ENCODE peak calls at places on chromosomes 13 and 19, in nine cellular contexts. U is fibroblast of pulmonary artery, B is foreskin fibroblast, R is type B pancreatic cell, Z is A549, M is stomach, A is Calu3, F is thoracic aorta, G is AG09309. Q is an unnamed sample.
A peak's percentile ranks its signal among the peaks of the same experiment; 100 is the strongest.

GRCh38 chr13:33116321-33117010 is 100.2 kb downstream of the KL start:
- DNase-seq in G (no peak), A (no peak), U (no peak), Z (no peak), F (no peak), R (no peak), B (no peak), M (no peak), Q (no peak)

GRCh38 chr19:16193466-16193865 is 4.2 kb upstream of the AP1M1 start:
- DNase-seq in A (no peak), U (no peak), Z (no peak), G (no peak), R (no peak), F (no peak), B (no peak), M (peak; percentile 79), Q (no peak)

GRCh38 chr13:65653548-65654078 is 1576.5 kb downstream of the PCDH9 start:
- DNase-seq in B (no peak), F (no peak), A (no peak), M (no peak), U (no peak), R (no peak), G (no peak), Z (no peak), Q (no peak)

GRCh38 chr13:89812856-89813255 is 1534.6 kb upstream of the MIR17HG start:
- DNase-seq in F (no peak), U (no peak), Z (no peak), G (no peak), R (no peak), M (no peak), B (no peak), A (no peak), Q (no peak)

GRCh38 chr19:38869836-38870607 is 8.1 kb downstream of the RINL start:
- DNase-seq in G (no peak), R (peak; percentile 82), Z (peak; percentile 89), U (peak; percentile 62), A (no peak), B (peak; percentile 34), M (peak; percentile 95), F (no peak), Q (peak; percentile 73)

GRCh38 chr19:17553256-17553655 is 2.2 kb upstream of the COLGALT1 start:
- DNase-seq in F (no peak), U (peak; percentile 99), G (peak; percentile 84), M (no peak), Z (no peak), B (peak; percentile 91), R (no peak), A (no peak), Q (no peak)

GRCh38 chr19:29054886-29055675 is 157.9 kb downstream of the UQCRFS1 start:
- DNase-seq in U (no peak), Z (no peak), R (no peak), M (no peak), F (no peak), G (no peak), A (peak; percentile 34), B (no peak), Q (no peak)

GRCh38 chr19:32199501-32200040 is 145.8 kb upstream of the ZNF507 start:
- DNase-seq in G (no peak), M (no peak), U (no peak), F (no peak), B (no peak), A (no peak), R (peak; percentile 22), Z (no peak), Q (no peak)

GRCh38 chr19:49862411-49863253 is 4.7 kb downstream of the PNKP start:
- DNase-seq in Z (no peak), U (no peak), M (no peak), A (peak; percentile 25), B (no peak), G (no peak), F (no peak), R (no peak), Q (no peak)

GRCh38 chr19:46470376-46470775 is 987 bp downstream of the PNMA8A start:
- DNase-seq in U (no peak), Z (no peak), A (no peak), B (no peak), G (no peak), M (no peak), R (no peak), F (no peak), Q (no peak)

GRCh38 chr19:21463449-21464105 is 41.8 kb upstream of the ZNF429 start:
- DNase-seq in M (peak; percentile 41), U (no peak), R (peak; percentile 79), Z (no peak), F (no peak), G (no peak), B (no peak), A (no peak), Q (no peak)

GRCh38 chr19:14107581-14108461 is 9.7 kb downstream of the PRKACA start:
- DNase-seq in R (no peak), A (no peak), G (no peak), U (peak; percentile 82), M (no peak), Z (peak; percentile 52), F (no peak), B (no peak), Q (no peak)

GRCh38 chr19:17049711-17050280 is 23.2 kb upstream of the CPAMD8 start:
- DNase-seq in Z (peak; percentile 16), M (no peak), U (peak; percentile 58), A (no peak), G (peak; percentile 13), B (peak; percentile 40), R (no peak), F (no peak), Q (no peak)

GRCh38 chr19:10001899-10002298 is 8.4 kb downstream of the COL5A3 start:
- DNase-seq in F (no peak), B (no peak), Z (peak; percentile 59), A (peak; percentile 40), R (no peak), M (peak; percentile 67), U (peak; percentile 20), G (no peak), Q (no peak)

GRCh38 chr19:3837922-3838321 is 30.9 kb downstream of the ZFR2 start:
- DNase-seq in G (no peak), F (no peak), M (no peak), B (no peak), Z (no peak), R (no peak), A (no peak), U (no peak), Q (no peak)

GRCh38 chr19:45752639-45753038 is 16.4 kb downstream of the SIX5 start:
- DNase-seq in R (no peak), F (no peak), A (no peak), G (no peak), B (no peak), U (no peak), Z (no peak), M (no peak), Q (no peak)

GRCh38 chr13:47672982-47673670 is 327.9 kb downstream of the SUCLA2 start:
- DNase-seq in M (no peak), R (no peak), B (peak; percentile 77), U (peak; percentile 95), F (no peak), G (peak; percentile 96), A (no peak), Z (no peak), Q (no peak)

DNA sequence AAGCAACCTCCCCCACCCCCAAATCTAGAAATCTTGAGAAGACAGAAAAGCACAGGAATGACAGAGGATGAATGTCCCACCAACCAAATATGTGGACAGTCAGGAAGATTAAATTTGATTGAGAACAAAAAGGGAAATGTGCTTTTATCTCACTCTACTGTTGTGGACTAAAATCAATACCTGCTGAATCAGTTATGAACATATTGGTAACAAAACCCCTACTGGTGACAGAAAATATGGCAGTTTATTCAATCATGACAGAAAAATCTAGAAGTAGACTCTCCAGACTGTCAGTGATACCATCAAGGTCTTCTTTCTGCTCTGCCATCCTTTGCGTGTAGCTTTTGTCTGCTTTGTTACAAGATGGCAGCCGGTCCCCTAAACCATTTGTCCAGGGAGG is 35.2 kb downstream of the FAM216B start:
- DNase-seq in G (no peak), R (no peak), B (no peak), A (no peak), M (no peak), U (no peak), Z (no peak), F (no peak), Q (no peak)
- TF ChIP-seq CTCF in G (peak; percentile 32), R (peak; percentile 53), B (peak; percentile 7), A (no peak), M (no peak), U (peak; percentile 11), Z (no peak), F (no peak), Q (no peak)

GRCh38 chr19:40217027-40217810 is 965 bp downstream of the TTC9B start:
- DNase-seq in A (peak; percentile 89), M (peak; percentile 65), Z (peak; percentile 75), U (no peak), R (no peak), F (no peak), G (no peak), B (no peak), Q (no peak)
- TF ChIP-seq CTCF in A (peak; percentile 66), M (peak; percentile 12), Z (peak; percentile 94), U (peak; percentile 30), R (peak; percentile 63), F (no peak), G (peak; percentile 37), B (peak; percentile 23), Q (no peak)

DNA sequence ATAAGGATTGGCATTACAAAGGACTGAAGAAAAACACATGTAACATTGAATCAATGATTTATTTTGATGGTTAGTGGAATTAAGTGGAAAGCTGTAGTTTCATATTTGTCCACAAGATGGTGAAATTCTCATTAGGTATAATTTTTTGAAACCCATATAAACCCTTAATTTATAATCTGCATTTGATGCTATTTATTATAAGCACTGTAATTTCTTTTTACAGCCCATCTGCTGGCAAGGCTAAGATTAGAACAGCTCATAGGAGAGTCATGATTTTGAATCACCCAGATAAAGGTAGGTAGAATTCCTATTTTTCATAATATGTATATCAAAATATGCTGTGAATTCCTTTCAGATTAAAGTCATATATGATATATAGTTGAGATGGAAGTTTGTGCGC is 62.2 kb downstream of the DNAJC15 start:
- DNase-seq in M (no peak), B (peak; percentile 17), F (no peak), Z (peak; percentile 20), R (no peak), A (no peak), U (peak; percentile 72), G (no peak), Q (no peak)
- TF ChIP-seq CTCF in M (peak; percentile 56), B (no peak), F (peak; percentile 61), Z (peak; percentile 50), R (peak; percentile 81), A (peak; percentile 28), U (peak; percentile 52), G (peak; percentile 45), Q (no peak)

GRCh38 chr19:54172764-54173699 is at the start of gene TMC4:
- DNase-seq in R (no peak), U (no peak), F (no peak), A (peak; percentile 95), B (no peak), Z (peak; percentile 45), M (peak; percentile 88), G (no peak), Q (no peak)
- TF ChIP-seq CTCF in R (no peak), U (no peak), F (no peak), A (peak; percentile 83), B (no peak), Z (no peak), M (peak; percentile 58), G (no peak), Q (no peak)